ENCODE peak calls at places on chromosomes 16 and 17, in six cellular contexts. One of them, this sample, is unnamed.

GRCh38 chr17:76534831-76535732 is 2.4 kb downstream of the CYGB start:
- DNase-seq in gastrocnemius medialis: no peak
- DNase-seq in mammary epithelial cell: no peak
- DNase-seq in HL-60: no peak
- DNase-seq in CD4-positive, alpha-beta T cell: no peak
- DNase-seq in uterus: no peak
- DNase-seq in this sample: no peak

GRCh38 chr17:34601431-34601830 is 22.0 kb downstream of the TMEM132E start:
- DNase-seq in gastrocnemius medialis: no peak
- DNase-seq in mammary epithelial cell: no peak
- DNase-seq in HL-60: no peak
- DNase-seq in CD4-positive, alpha-beta T cell: no peak
- DNase-seq in uterus: no peak
- DNase-seq in this sample: no peak

GRCh38 chr16:12613131-12613991 is 190.3 kb downstream of the CPPED1 start:
- DNase-seq in gastrocnemius medialis: no peak
- DNase-seq in mammary epithelial cell: peak
- DNase-seq in HL-60: no peak
- DNase-seq in CD4-positive, alpha-beta T cell: no peak
- DNase-seq in uterus: no peak
- DNase-seq in this sample: no peak

GRCh38 chr17:28449861-28450260 is 23.6 kb upstream of the SLC13A2 start:
- DNase-seq in gastrocnemius medialis: no peak
- DNase-seq in mammary epithelial cell: no peak
- DNase-seq in HL-60: no peak
- DNase-seq in CD4-positive, alpha-beta T cell: no peak
- DNase-seq in uterus: no peak
- DNase-seq in this sample: no peak

GRCh38 chr17:37037590-37038155 is 88.9 kb downstream of the AATF start:
- DNase-seq in gastrocnemius medialis: no peak
- DNase-seq in mammary epithelial cell: no peak
- DNase-seq in HL-60: no peak
- DNase-seq in CD4-positive, alpha-beta T cell: no peak
- DNase-seq in uterus: no peak
- DNase-seq in this sample: no peak

GRCh38 chr16:1862394-1862793 is 9.6 kb downstream of the MEIOB start:
- DNase-seq in gastrocnemius medialis: no peak
- DNase-seq in mammary epithelial cell: no peak
- DNase-seq in HL-60: no peak
- DNase-seq in CD4-positive, alpha-beta T cell: no peak
- DNase-seq in uterus: no peak
- DNase-seq in this sample: no peak

GRCh38 chr16:4611337-4612023 is 3.2 kb downstream of the UBALD1 start:
- DNase-seq in gastrocnemius medialis: no peak
- DNase-seq in mammary epithelial cell: no peak
- DNase-seq in HL-60: no peak
- DNase-seq in CD4-positive, alpha-beta T cell: no peak
- DNase-seq in uterus: no peak
- DNase-seq in this sample: no peak

GRCh38 chr17:68794636-68795503 is 160.3 kb downstream of the ABCA8 start:
- DNase-seq in gastrocnemius medialis: no peak
- DNase-seq in mammary epithelial cell: no peak
- DNase-seq in HL-60: no peak
- DNase-seq in CD4-positive, alpha-beta T cell: no peak
- DNase-seq in uterus: no peak
- DNase-seq in this sample: no peak

GRCh38 chr16:58843675-58844074 is 109.6 kb upstream of the GOT2 start:
- DNase-seq in gastrocnemius medialis: no peak
- DNase-seq in mammary epithelial cell: peak
- DNase-seq in HL-60: peak
- DNase-seq in CD4-positive, alpha-beta T cell: no peak
- DNase-seq in uterus: no peak
- DNase-seq in this sample: no peak

GRCh38 chr17:21249911-21250703 is 3.1 kb downstream of the NATD1 start:
- DNase-seq in gastrocnemius medialis: no peak
- DNase-seq in mammary epithelial cell: no peak
- DNase-seq in HL-60: no peak
- DNase-seq in CD4-positive, alpha-beta T cell: no peak
- DNase-seq in uterus: no peak
- DNase-seq in this sample: no peak

GRCh38 chr16:19114359-19115147 is 789 bp downstream of the ITPRIPL2 start:
- DNase-seq in gastrocnemius medialis: no peak
- DNase-seq in mammary epithelial cell: peak
- DNase-seq in HL-60: no peak
- DNase-seq in CD4-positive, alpha-beta T cell: no peak
- DNase-seq in uterus: peak
- DNase-seq in this sample: peak

GRCh38 chr17:82229686-82230626 is 1.1 kb downstream of the SLC16A3 start:
- DNase-seq in gastrocnemius medialis: no peak
- DNase-seq in mammary epithelial cell: no peak
- DNase-seq in HL-60: peak
- DNase-seq in CD4-positive, alpha-beta T cell: no peak
- DNase-seq in uterus: no peak
- DNase-seq in this sample: peak

GRCh38 chr17:65362826-65363225 is 198.6 kb downstream of the AXIN2 start:
- DNase-seq in gastrocnemius medialis: no peak
- DNase-seq in mammary epithelial cell: peak
- DNase-seq in HL-60: no peak
- DNase-seq in CD4-positive, alpha-beta T cell: no peak
- DNase-seq in uterus: no peak
- DNase-seq in this sample: no peak

GRCh38 chr16:1459967-1460366 is 14.9 kb downstream of the CLCN7 start:
- DNase-seq in gastrocnemius medialis: no peak
- DNase-seq in mammary epithelial cell: no peak
- DNase-seq in HL-60: no peak
- DNase-seq in CD4-positive, alpha-beta T cell: no peak
- DNase-seq in uterus: no peak
- DNase-seq in this sample: no peak

GRCh38 chr17:73142763-73143395 is 21.9 kb upstream of the SSTR2 start:
- DNase-seq in gastrocnemius medialis: no peak
- DNase-seq in mammary epithelial cell: peak
- DNase-seq in HL-60: peak
- DNase-seq in CD4-positive, alpha-beta T cell: no peak
- DNase-seq in uterus: no peak
- DNase-seq in this sample: no peak

GRCh38 chr16:27449434-27450188 is 47.6 kb downstream of the IL21R start:
- DNase-seq in gastrocnemius medialis: no peak
- DNase-seq in mammary epithelial cell: no peak
- DNase-seq in HL-60: no peak
- DNase-seq in CD4-positive, alpha-beta T cell: peak
- DNase-seq in uterus: no peak
- DNase-seq in this sample: no peak

GRCh38 chr17:78805301-78805700 is 23.2 kb upstream of the CYTH1 start:
- DNase-seq in gastrocnemius medialis: no peak
- DNase-seq in mammary epithelial cell: no peak
- DNase-seq in HL-60: no peak
- DNase-seq in CD4-positive, alpha-beta T cell: peak
- DNase-seq in uterus: no peak
- DNase-seq in this sample: no peak

GRCh38 chr16:22948058-22948602 is 134.2 kb downstream of the HS3ST2 start:
- DNase-seq in gastrocnemius medialis: no peak
- DNase-seq in mammary epithelial cell: peak
- DNase-seq in HL-60: peak
- DNase-seq in CD4-positive, alpha-beta T cell: no peak
- DNase-seq in uterus: peak
- DNase-seq in this sample: no peak

GRCh38 chr17:82667668-82668000 is 19.4 kb upstream of the WDR45B start:
- DNase-seq in gastrocnemius medialis: no peak
- DNase-seq in mammary epithelial cell: no peak
- DNase-seq in HL-60: no peak
- DNase-seq in CD4-positive, alpha-beta T cell: no peak
- DNase-seq in uterus: no peak
- DNase-seq in this sample: no peak

GRCh38 chr16:57265850-57266530 is 18.5 kb downstream of the PLLP start:
- DNase-seq in gastrocnemius medialis: no peak
- DNase-seq in mammary epithelial cell: peak
- DNase-seq in HL-60: no peak
- DNase-seq in CD4-positive, alpha-beta T cell: no peak
- DNase-seq in uterus: peak
- DNase-seq in this sample: peak

GRCh38 chr16:69555867-69556266 is 9.9 kb upstream of the NFAT5 start:
- DNase-seq in gastrocnemius medialis: no peak
- DNase-seq in mammary epithelial cell: no peak
- DNase-seq in HL-60: no peak
- DNase-seq in CD4-positive, alpha-beta T cell: no peak
- DNase-seq in uterus: no peak
- DNase-seq in this sample: no peak

GRCh38 chr16:69822174-69822935 is 60.2 kb downstream of the WWP2 start:
- DNase-seq in gastrocnemius medialis: no peak
- DNase-seq in mammary epithelial cell: no peak
- DNase-seq in HL-60: no peak
- DNase-seq in CD4-positive, alpha-beta T cell: no peak
- DNase-seq in uterus: no peak
- DNase-seq in this sample: no peak

GRCh38 chr16:80147021-80147680 is 393.6 kb upstream of the DYNLRB2 start:
- DNase-seq in gastrocnemius medialis: no peak
- DNase-seq in mammary epithelial cell: no peak
- DNase-seq in HL-60: no peak
- DNase-seq in CD4-positive, alpha-beta T cell: no peak
- DNase-seq in uterus: no peak
- DNase-seq in this sample: no peak
- H3K27ac ChIP-seq in gastrocnemius medialis: no peak
- H3K27ac ChIP-seq in mammary epithelial cell: no peak
- H3K27ac ChIP-seq in HL-60: no peak
- H3K27ac ChIP-seq in CD4-positive, alpha-beta T cell: no peak
- H3K27ac ChIP-seq in uterus: no peak
- H3K27ac ChIP-seq in this sample: no peak

GRCh38 chr17:47870042-47870441 is 19.1 kb upstream of the SP6 start:
- DNase-seq in gastrocnemius medialis: no peak
- DNase-seq in mammary epithelial cell: no peak
- DNase-seq in HL-60: no peak
- DNase-seq in CD4-positive, alpha-beta T cell: no peak
- DNase-seq in uterus: no peak
- DNase-seq in this sample: no peak
- H3K27ac ChIP-seq in gastrocnemius medialis: no peak
- H3K27ac ChIP-seq in mammary epithelial cell: no peak
- H3K27ac ChIP-seq in HL-60: no peak
- H3K27ac ChIP-seq in CD4-positive, alpha-beta T cell: no peak
- H3K27ac ChIP-seq in uterus: no peak
- H3K27ac ChIP-seq in this sample: no peak

DNA sequence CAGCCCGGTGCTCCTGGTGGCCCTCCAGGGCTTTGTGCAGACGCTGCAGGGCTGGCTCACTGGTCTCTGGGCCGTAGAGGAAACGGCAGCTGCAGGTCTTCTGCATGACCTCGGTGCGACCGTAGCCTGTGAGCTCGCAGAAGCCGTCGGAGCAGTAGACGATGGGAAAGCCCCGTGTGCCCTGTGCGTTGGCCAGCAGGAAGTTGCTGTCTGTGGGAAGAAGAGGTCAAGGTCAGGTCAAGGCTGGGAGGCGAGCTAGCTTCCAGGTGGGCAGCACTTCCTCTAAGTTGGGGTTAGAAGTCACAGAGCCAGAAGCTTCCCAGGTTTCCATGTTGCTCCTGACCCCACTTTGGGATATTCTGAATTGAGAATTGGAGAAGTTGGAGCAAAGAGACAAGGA is 2.1 kb downstream of the KCNH4 start:
- DNase-seq in gastrocnemius medialis: no peak
- DNase-seq in mammary epithelial cell: no peak
- DNase-seq in HL-60: peak
- DNase-seq in CD4-positive, alpha-beta T cell: no peak
- DNase-seq in uterus: no peak
- DNase-seq in this sample: no peak
- H3K27ac ChIP-seq in gastrocnemius medialis: no peak
- H3K27ac ChIP-seq in mammary epithelial cell: no peak
- H3K27ac ChIP-seq in HL-60: no peak
- H3K27ac ChIP-seq in CD4-positive, alpha-beta T cell: no peak
- H3K27ac ChIP-seq in uterus: no peak
- H3K27ac ChIP-seq in this sample: no peak

GRCh38 chr17:3917391-3917931 is 1.2 kb upstream of the P2RX1 start:
- DNase-seq in gastrocnemius medialis: no peak
- DNase-seq in mammary epithelial cell: no peak
- DNase-seq in HL-60: peak
- DNase-seq in CD4-positive, alpha-beta T cell: no peak
- DNase-seq in uterus: no peak
- DNase-seq in this sample: no peak
- H3K27ac ChIP-seq in gastrocnemius medialis: no peak
- H3K27ac ChIP-seq in mammary epithelial cell: no peak
- H3K27ac ChIP-seq in HL-60: peak
- H3K27ac ChIP-seq in CD4-positive, alpha-beta T cell: no peak
- H3K27ac ChIP-seq in uterus: peak
- H3K27ac ChIP-seq in this sample: no peak

DNA sequence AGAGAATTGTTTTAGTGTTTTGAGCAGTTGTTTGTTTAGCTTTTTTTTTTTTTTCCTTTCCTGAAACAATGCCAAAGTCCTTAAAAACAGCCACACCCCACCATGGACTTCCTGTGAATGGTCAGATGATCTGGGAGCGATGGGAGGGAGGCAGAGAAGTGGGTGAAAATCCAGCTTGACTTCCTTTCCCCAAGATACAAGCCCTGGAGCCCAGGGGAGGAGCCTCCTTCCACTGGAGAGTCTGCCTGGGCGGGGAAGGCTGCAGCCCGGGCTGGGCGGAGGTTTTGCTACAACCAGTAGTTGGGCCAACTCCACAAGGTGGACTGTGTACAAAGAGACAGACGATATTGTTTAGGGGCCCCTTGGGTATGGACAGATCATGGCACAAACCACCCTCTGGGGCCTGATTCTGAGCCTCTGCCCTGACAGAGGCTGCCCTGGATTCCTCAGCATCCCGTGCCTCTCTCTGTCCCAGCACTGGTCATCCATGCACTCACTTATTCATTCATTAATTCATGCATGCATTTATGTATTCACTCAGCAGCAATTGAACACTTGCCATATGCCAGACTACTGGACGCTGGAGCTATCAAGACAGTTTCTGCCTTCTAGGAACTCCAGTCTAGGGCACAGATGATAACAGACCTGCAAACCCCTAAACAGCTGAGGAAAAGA is 29.8 kb downstream of the WSB1 start:
- DNase-seq in gastrocnemius medialis: peak
- DNase-seq in mammary epithelial cell: peak
- DNase-seq in HL-60: no peak
- DNase-seq in CD4-positive, alpha-beta T cell: no peak
- DNase-seq in uterus: peak
- DNase-seq in this sample: peak
- H3K27ac ChIP-seq in gastrocnemius medialis: peak
- H3K27ac ChIP-seq in mammary epithelial cell: no peak
- H3K27ac ChIP-seq in HL-60: no peak
- H3K27ac ChIP-seq in CD4-positive, alpha-beta T cell: no peak
- H3K27ac ChIP-seq in uterus: peak
- H3K27ac ChIP-seq in this sample: no peak

DNA sequence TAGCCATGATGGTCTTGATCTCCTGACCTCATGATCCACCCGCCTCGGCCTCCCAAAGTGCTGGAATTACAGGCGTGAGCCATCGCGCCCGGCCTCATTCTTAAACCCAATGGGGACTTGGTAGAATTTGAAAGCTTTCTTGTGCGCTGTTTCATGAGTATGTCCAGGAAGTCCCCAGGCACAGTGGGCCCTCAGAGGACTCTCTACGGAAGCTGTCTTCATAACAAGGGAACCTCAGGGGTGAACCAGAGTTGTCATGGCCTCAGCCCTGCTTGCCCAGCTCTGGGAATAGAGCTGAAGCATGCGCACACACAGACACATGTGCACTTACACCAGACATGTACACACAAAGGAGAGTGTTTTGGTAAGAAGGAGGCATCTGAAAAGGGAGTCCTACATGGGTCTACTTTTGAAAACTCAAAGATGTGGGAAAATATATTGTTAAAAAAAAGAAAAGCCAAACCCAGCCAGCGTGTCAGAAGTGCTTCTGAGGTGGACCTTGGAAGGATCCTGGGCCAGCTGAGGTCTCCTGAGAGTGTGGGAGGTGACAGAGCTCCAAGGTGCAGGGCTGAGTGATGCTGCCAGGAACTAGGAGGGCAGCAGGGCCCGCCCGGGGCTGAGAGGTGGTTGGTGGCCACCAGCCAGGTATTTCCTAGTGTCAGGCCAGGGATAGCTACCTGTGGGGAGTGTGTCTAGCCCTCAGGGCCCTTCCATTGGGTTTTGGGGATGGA is 54.6 kb downstream of the EPN2 start:
- DNase-seq in gastrocnemius medialis: no peak
- DNase-seq in mammary epithelial cell: no peak
- DNase-seq in HL-60: no peak
- DNase-seq in CD4-positive, alpha-beta T cell: no peak
- DNase-seq in uterus: no peak
- DNase-seq in this sample: no peak
- H3K27ac ChIP-seq in gastrocnemius medialis: no peak
- H3K27ac ChIP-seq in mammary epithelial cell: no peak
- H3K27ac ChIP-seq in HL-60: no peak
- H3K27ac ChIP-seq in CD4-positive, alpha-beta T cell: no peak
- H3K27ac ChIP-seq in uterus: no peak
- H3K27ac ChIP-seq in this sample: no peak

This sample was measured in psoas muscle.